ENCODE peak calls at places on chromosomes 2 and 18, in ten cellular contexts. O, G, S, I, V, C, U, E, Q and H are unnamed samples.

GRCh38 chr2:51734115-51734514 is 702.2 kb upstream of the NRXN1 start:
- DNase-seq in I (no peak), C (no peak), O (no peak), U (no peak), S (no peak), V (no peak), G (no peak), Q (no peak), E (no peak), H (no peak)

GRCh38 chr18:23092121-23092520 is 43.2 kb upstream of the CABLES1 start:
- DNase-seq in I (no peak), G (no peak), S (no peak), Q (no peak), U (no peak), E (no peak), C (no peak), V (no peak), O (no peak), H (no peak)

GRCh38 chr2:169162613-169163012 is 93.2 kb downstream of the DHRS9 start:
- DNase-seq in G (no peak), Q (no peak), U (no peak), O (no peak), E (no peak), I (no peak), S (peak), V (no peak), C (no peak), H (no peak)

GRCh38 chr2:11389551-11390528 is 45.4 kb upstream of the ROCK2 start:
- DNase-seq in I (no peak), O (peak), G (peak), U (peak), E (no peak), C (no peak), S (peak), V (no peak), Q (no peak), H (no peak)

GRCh38 chr2:164992818-164993217 is 37.5 kb upstream of the SLC38A11 start:
- DNase-seq in G (no peak), E (no peak), I (no peak), C (no peak), S (peak), V (no peak), U (peak), Q (no peak), O (peak), H (peak)

GRCh38 chr2:218648473-218649100 is 10.8 kb downstream of the ZNF142 start:
- DNase-seq in Q (peak), I (no peak), E (peak), O (peak), G (peak), S (peak), C (no peak), U (peak), V (no peak), H (peak)

GRCh38 chr18:12637393-12637792 is 20.5 kb downstream of the SPIRE1 start:
- DNase-seq in C (no peak), S (peak), G (no peak), O (no peak), I (no peak), Q (no peak), U (no peak), V (no peak), E (no peak), H (no peak)

GRCh38 chr2:241598487-241598886 is 38.5 kb downstream of the THAP4 start:
- DNase-seq in G (no peak), S (peak), U (no peak), V (no peak), C (no peak), Q (peak), E (no peak), O (peak), I (no peak), H (no peak)

GRCh38 chr2:8259106-8259840 is 422.6 kb upstream of the ID2 start:
- DNase-seq in O (peak), C (no peak), V (no peak), E (no peak), I (no peak), U (no peak), Q (no peak), S (no peak), G (no peak), H (no peak)

GRCh38 chr2:199147216-199147615 is 310.5 kb downstream of the SATB2 start:
- DNase-seq in U (no peak), G (no peak), E (no peak), Q (no peak), V (no peak), C (no peak), I (no peak), O (no peak), S (no peak), H (no peak)

GRCh38 chr18:7605705-7606104 is 38.6 kb downstream of the PTPRM start:
- DNase-seq in V (no peak), Q (no peak), E (no peak), C (no peak), G (no peak), U (no peak), S (no peak), I (no peak), O (no peak), H (no peak)

GRCh38 chr2:138827426-138828054 is 47.4 kb upstream of the NXPH2 start:
- DNase-seq in E (no peak), O (peak), U (peak), G (no peak), I (no peak), C (no peak), S (peak), Q (no peak), V (no peak), H (peak)

GRCh38 chr2:109258905-109259540 is 130.0 kb downstream of the SH3RF3 start:
- DNase-seq in I (peak), U (no peak), V (no peak), G (no peak), C (no peak), O (no peak), S (no peak), E (no peak), Q (no peak), H (no peak)

GRCh38 chr2:48529189-48529588 is 765 bp upstream of the STON1 start:
- DNase-seq in Q (peak), V (no peak), C (no peak), I (no peak), E (peak), U (no peak), G (no peak), S (no peak), O (no peak), H (no peak)

GRCh38 chr2:43270930-43271615 is 44.7 kb upstream of the ZFP36L2 start:
- DNase-seq in U (no peak), S (no peak), C (no peak), O (no peak), G (no peak), I (no peak), V (no peak), Q (no peak), E (no peak), H (no peak)

GRCh38 chr18:58109251-58109650 is 65.2 kb downstream of the NEDD4L start:
- DNase-seq in I (no peak), C (no peak), E (no peak), V (no peak), G (no peak), Q (no peak), U (no peak), S (no peak), O (no peak), H (no peak)

GRCh38 chr2:2921011-2921720 is 456.5 kb downstream of the EIPR1 start:
- DNase-seq in U (no peak), C (no peak), I (no peak), O (no peak), E (no peak), G (no peak), Q (no peak), V (no peak), S (no peak), H (no peak)

GRCh38 chr2:182592691-182593393 is 123.2 kb upstream of the DNAJC10 start:
- DNase-seq in U (no peak), G (no peak), I (no peak), C (no peak), O (no peak), Q (no peak), E (no peak), S (no peak), V (no peak), H (no peak)

DNA sequence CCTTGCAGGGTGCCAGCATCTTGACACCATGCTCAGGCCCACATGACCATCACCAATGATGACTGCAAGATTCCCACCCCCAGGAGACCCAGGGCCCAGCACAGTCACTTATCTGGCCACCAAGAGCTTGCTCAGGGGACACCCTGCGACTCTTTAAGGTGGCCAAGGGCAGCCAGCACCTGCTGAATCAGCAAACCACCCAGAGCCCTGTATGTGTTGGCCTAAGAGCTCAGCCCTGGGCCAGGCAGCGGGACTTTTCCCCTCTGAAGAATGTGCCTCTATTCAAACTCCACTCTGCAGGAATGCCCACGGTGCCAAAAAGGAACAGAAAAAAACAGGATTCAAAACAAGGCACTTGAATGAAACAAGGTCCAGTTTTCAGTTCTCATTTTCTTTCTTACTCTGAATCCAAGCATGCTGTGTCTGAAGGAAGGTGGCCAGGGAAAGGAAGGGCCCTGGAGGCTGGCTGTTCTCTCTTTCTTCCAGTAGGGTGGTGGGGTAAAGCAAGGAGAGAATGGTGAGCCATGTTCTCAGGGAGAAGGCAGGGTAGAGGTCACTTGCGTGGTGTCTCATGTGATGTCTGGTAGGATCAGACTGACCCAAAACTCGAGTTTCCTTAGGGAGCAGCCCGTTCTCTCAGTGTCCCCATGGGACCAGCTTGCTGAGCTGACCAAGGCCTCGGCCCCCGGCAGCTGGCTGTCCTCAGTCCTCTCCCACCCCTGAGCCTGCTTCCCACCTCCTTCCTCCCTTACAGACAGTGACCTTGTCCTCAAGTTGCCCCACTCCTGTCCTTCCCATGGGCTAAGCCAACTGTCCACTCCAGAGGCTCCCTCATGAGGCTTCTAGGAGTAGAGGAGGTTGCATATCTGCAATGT is 150.0 kb downstream of the RNF152 start:
- DNase-seq in E (no peak), U (no peak), I (peak), S (no peak), C (no peak), Q (peak), O (peak), G (no peak), V (no peak), H (peak)
- TF ChIP-seq CTCF in E (no peak), U (no peak), I (no peak), S (no peak), C (no peak), Q (no peak), O (peak), G (no peak), V (no peak), H (no peak)

DNA sequence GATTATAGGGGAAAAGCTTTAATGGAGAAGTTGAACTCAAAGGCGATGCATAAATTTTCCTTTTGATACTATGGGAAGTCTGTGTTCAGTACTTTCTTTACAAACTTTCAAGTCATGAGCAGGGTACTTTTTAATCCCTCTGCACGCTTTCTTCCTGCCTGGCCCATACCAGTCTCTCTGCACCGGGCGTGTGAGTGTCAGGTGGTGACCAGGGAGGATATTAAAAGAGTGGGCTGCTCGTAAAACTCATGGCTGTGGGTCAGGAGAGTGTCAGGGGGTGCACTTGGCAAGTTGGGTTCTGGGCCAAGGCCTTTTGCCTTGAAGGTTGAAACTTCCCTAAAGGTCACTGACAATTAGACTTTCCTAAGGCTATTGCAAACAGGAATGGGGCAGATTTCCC is 367.8 kb downstream of the GPD2 start:
- DNase-seq in O (no peak), I (no peak), Q (no peak), C (no peak), G (no peak), E (no peak), S (no peak), U (no peak), V (no peak), H (no peak)
- H3K27ac ChIP-seq in O (no peak), I (no peak), Q (no peak), C (no peak), G (no peak), E (no peak), S (no peak), U (no peak), V (no peak), H (no peak)

DNA sequence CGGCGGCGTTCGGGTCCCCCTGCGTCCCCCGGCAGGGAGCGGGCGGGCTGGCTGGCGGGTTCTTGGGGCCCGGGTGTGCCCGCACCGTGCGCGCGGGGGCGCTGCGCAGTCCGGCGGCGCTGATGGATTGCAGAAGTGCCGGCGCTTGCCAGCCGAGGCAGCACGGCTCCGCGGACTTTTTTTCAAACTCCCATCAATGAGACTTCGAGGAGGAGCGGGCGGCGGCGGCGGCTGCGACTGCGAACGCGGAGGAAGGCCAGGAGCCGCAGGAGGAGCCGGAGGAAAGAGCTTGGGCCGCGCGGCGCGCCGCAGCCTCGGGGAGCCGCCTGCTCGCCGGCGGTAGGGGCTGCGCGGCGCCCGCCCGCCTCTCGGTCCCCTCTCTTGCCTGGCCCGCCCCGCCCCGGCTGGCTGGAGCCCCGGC is at the start of gene GLI2:
- DNase-seq in O (peak), C (no peak), E (peak), Q (peak), U (peak), V (no peak), S (peak), G (peak), I (peak), H (peak)
- TF ChIP-seq POLR2A in O (no peak), C (no peak), E (no peak), Q (peak), U (no peak), V (no peak), S (peak), G (peak), I (no peak), H (no peak)

GRCh38 chr2:232336956-232337700 is 41.4 kb upstream of the ALPP start:
- DNase-seq in G (no peak), S (no peak), I (peak), U (no peak), E (peak), V (peak), C (peak), Q (peak), O (no peak), H (peak)

GRCh38 chr2:232338759-232339106 is 39.8 kb upstream of the ALPP start:
- DNase-seq in E (no peak), I (no peak), O (no peak), G (no peak), U (no peak), Q (peak), C (peak), S (no peak), V (peak), H (peak)

GRCh38 chr2:232341061-232341738 is 37.4 kb upstream of the ALPP start:
- DNase-seq in I (no peak), E (peak), V (peak), S (no peak), O (no peak), U (no peak), G (no peak), C (no peak), Q (peak), H (no peak)

GRCh38 chr2:232340171-232340935 is 38.2 kb upstream of the ALPP start:
- DNase-seq in E (no peak), V (peak), C (peak), Q (peak), I (no peak), U (no peak), S (no peak), G (no peak), O (no peak), H (no peak)

GRCh38 chr2:232339121-232340081 is 39.1 kb upstream of the ALPP start:
- DNase-seq in Q (peak), G (no peak), E (peak), S (no peak), C (peak), U (no peak), O (no peak), I (peak), V (peak), H (no peak)
- TF ChIP-seq CTCF in Q (no peak), G (no peak), E (no peak), S (no peak), C (no peak), U (no peak), O (no peak), I (no peak), V (no peak), H (no peak)